ENCODE peak calls at places on chromosomes 11 and 22, in four cellular contexts. F, O, J and N are unnamed samples.

GRCh38 chr11:64225608-64226506 is at the start of the genes NUDT22 and TRPT1:
- DNase-seq in O (peak), F (no peak), J (peak), N (peak)

GRCh38 chr11:22976146-22976545 is 115.9 kb upstream of the CCDC179 start:
- DNase-seq in F (no peak), J (no peak), O (no peak), N (peak)

GRCh38 chr11:43943931-43944751 is 1.7 kb downstream of the C11orf96 start:
- DNase-seq in F (no peak), O (peak), J (no peak), N (peak)

GRCh38 chr11:106413222-106413621 is 335.8 kb downstream of the AASDHPPT start:
- DNase-seq in J (no peak), F (no peak), O (no peak), N (no peak)

GRCh38 chr11:33996498-33997454 is 54.8 kb upstream of the CAPRIN1 start:
- DNase-seq in J (peak), F (peak), O (peak), N (peak)

GRCh38 chr11:104073950-104074349 is 37.5 kb downstream of the DDI1 start:
- DNase-seq in J (no peak), F (peak), O (no peak), N (no peak)

GRCh38 chr11:128522943-128523518 is 64.3 kb downstream of the ETS1 start:
- DNase-seq in F (no peak), J (no peak), O (no peak), N (no peak)

GRCh38 chr11:60349990-60350389 is 22.9 kb downstream of the MS4A6E start:
- DNase-seq in J (no peak), O (no peak), F (no peak), N (no peak)

GRCh38 chr11:66974724-66975402 is at the start of gene C11orf86:
- DNase-seq in O (no peak), J (no peak), F (no peak), N (no peak)

GRCh38 chr11:127789887-127790286 is 789.3 kb upstream of the KIRREL3 start:
- DNase-seq in O (no peak), J (no peak), F (no peak), N (no peak)

GRCh38 chr11:68463714-68464113 is 3.2 kb downstream of the PPP6R3 start:
- DNase-seq in J (no peak), F (no peak), O (peak), N (peak)

GRCh38 chr11:42625757-42626156 is 686.0 kb upstream of the API5 start:
- DNase-seq in F (no peak), J (no peak), O (no peak), N (no peak)

GRCh38 chr22:27212617-27213177 is 555.3 kb downstream of the MIAT start:
- DNase-seq in F (no peak), J (peak), O (no peak), N (peak)

GRCh38 chr22:49310354-49310753 is 517.3 kb downstream of the BRD1 start:
- DNase-seq in F (no peak), O (peak), J (no peak), N (no peak)

GRCh38 chr11:6674856-6675255 is 8.3 kb downstream of the MRPL17 start:
- DNase-seq in O (no peak), J (no peak), F (no peak), N (no peak)

GRCh38 chr11:34570584-34570983 is 50.3 kb upstream of the EHF start:
- DNase-seq in J (no peak), O (no peak), F (no peak), N (no peak)

GRCh38 chr11:75667268-75667830 is 1.5 kb downstream of the MAP6 start:
- DNase-seq in J (no peak), O (no peak), F (no peak), N (peak)

GRCh38 chr11:65423516-65424199 is 1.1 kb downstream of the NEAT1 start:
- DNase-seq in J (no peak), F (no peak), O (peak), N (peak)

GRCh38 chr11:111044751-111045407 is 200.6 kb upstream of the POU2AF2 start:
- DNase-seq in O (no peak), J (no peak), F (no peak), N (no peak)

GRCh38 chr11:126138636-126139540 is 72.6 kb downstream of the RPUSD4 start:
- DNase-seq in F (no peak), J (peak), O (peak), N (no peak)

GRCh38 chr11:15206791-15207190 is 92.1 kb downstream of the INSC start:
- DNase-seq in F (no peak), O (no peak), J (no peak), N (no peak)

GRCh38 chr22:46010177-46010867 is 33.4 kb upstream of the WNT7B start:
- DNase-seq in J (peak), F (no peak), O (peak), N (no peak)

GRCh38 chr22:30606455-30607299 is at the start of gene TCN2:
- DNase-seq in F (no peak), O (peak), J (peak), N (peak)

GRCh38 chr11:10858505-10859360 is 880 bp upstream of the ZBED5 start:
- DNase-seq in J (peak), F (peak), O (peak), N (peak)

GRCh38 chr11:67313125-67313890 is 10.0 kb downstream of the SSH3 start:
- DNase-seq in J (no peak), O (no peak), F (no peak), N (no peak)

GRCh38 chr11:117827521-117828511 is 3.3 kb upstream of the FXYD2 start:
- DNase-seq in F (no peak), J (peak), O (peak), N (no peak)

GRCh38 chr11:64875369-64876225 is 2.8 kb downstream of the EHD1 start:
- DNase-seq in F (no peak), O (peak), J (no peak), N (no peak)

GRCh38 chr11:71199226-71199815 is 53.1 kb downstream of the SHANK2 start:
- DNase-seq in J (no peak), O (peak), F (no peak), N (no peak)

GRCh38 chr11:10456519-10456918 is 1.5 kb downstream of the AMPD3 start:
- DNase-seq in F (no peak), O (peak), J (no peak), N (no peak)

GRCh38 chr22:38304526-38304925 is 12.7 kb downstream of the CSNK1E start:
- DNase-seq in J (no peak), O (no peak), F (no peak), N (no peak)

GRCh38 chr11:103730151-103730940 is 306.1 kb upstream of the DDI1 start:
- DNase-seq in J (no peak), O (no peak), F (no peak), N (no peak)

GRCh38 chr11:75236062-75236461 is 4.5 kb upstream of the TPBGL start:
- DNase-seq in J (no peak), O (no peak), F (no peak), N (no peak)

GRCh38 chr22:33803883-33804282 is 116.4 kb downstream of the LARGE1 start:
- DNase-seq in O (no peak), F (no peak), J (no peak), N (no peak)

GRCh38 chr11:36450391-36450714 is 59.7 kb downstream of the TRAF6 start:
- DNase-seq in F (no peak), O (no peak), J (no peak), N (no peak)
- H3K4me3 ChIP-seq in F (no peak), O (no peak), J (no peak), N (peak)

DNA sequence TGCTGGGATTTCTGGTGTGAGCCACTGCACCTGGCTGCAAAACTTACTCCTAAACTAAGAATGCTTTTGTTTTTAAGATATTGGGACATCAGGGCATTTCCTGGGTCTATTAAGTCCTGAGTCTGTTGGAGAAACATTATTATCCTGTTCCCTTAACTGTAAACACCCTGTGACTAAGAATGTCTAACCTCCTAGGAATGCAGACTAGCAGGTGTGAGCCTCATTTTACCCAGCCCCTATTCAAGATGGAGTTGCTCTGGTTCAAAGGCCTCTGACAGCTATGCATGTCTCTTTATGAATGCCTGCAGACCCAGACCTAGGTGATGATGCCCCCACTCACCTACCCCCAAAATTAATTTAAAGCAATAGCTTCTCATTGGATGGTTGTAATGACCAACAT is 46.2 kb downstream of the DEPDC5 start:
- DNase-seq in F (no peak), J (no peak), O (no peak), N (no peak)
- TF ChIP-seq POLR2A in F (no peak), J (no peak), O (no peak), N (no peak)

GRCh38 chr11:114736806-114737205 is 58.5 kb downstream of the NXPE2 start:
- DNase-seq in J (no peak), F (no peak), O (no peak), N (no peak)

GRCh38 chr11:114738954-114739353 is 60.6 kb downstream of the NXPE2 start:
- DNase-seq in O (no peak), F (no peak), J (no peak), N (peak)
- H3K27ac ChIP-seq in O (no peak), F (no peak), J (no peak), N (no peak)

GRCh38 chr11:61531033-61531432 is 22.5 kb downstream of the LRRC10B start:
- DNase-seq in F (no peak), O (no peak), J (no peak), N (no peak)
- H3K4me3 ChIP-seq in F (no peak), O (no peak), J (no peak), N (no peak)

GRCh38 chr11:119320593-119321524 is 3.9 kb upstream of the MCAM start:
- DNase-seq in O (peak), F (no peak), J (peak), N (peak)
- TF ChIP-seq POLR2A in O (no peak), F (peak), J (peak), N (no peak)

DNA sequence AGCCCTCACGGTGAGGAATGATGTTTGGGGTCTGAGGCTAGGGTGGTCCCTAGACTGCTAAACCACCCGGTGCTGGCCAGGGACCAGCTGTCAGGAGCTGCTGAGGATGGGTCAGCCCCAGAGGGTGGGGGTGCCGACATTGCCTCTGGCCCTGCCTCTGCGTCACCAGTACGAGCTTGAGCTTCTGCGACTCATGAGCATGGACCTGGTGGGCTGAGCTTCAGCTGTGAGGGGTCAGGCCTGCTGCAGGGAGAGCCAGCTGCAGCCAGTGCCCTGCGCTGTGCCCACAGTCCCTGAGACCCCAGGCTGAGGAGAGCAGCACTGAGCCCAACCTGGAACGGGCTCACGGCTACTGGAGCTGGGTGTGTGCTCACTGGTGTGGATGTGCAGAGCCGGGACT is 7.0 kb downstream of the DERL3 start:
- DNase-seq in O (peak), J (no peak), F (no peak), N (no peak)
- H3K27ac ChIP-seq in O (no peak), J (no peak), F (no peak), N (no peak)

DNA sequence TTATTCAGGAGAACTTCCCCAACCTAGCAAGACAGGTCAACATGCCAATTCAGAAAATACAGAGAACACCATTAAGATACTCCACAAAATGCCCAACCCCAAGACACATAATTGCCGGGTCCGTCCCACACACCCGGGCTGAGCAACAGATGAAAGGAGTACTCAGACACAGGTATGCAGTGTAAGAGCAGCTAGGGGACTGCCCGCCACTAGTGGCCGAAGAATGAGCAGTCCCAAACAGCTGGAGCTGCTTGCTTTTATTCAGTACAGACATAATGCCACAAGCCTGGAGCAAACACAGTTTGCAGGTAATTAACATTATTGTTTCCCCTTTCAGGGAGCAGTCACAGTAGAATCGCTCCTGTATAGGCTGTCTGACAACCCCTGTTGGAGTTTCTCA is 364.6 kb downstream of the LUZP2 start:
- DNase-seq in J (no peak), F (no peak), O (no peak), N (no peak)
- H3K4me3 ChIP-seq in J (no peak), F (no peak), O (no peak), N (no peak)

GRCh38 chr11:838441-839279 is 3.7 kb downstream of the POLR2L start:
- DNase-seq in O (no peak), J (no peak), F (no peak), N (no peak)
- TF ChIP-seq POLR2A in O (no peak), J (no peak), F (no peak), N (no peak)

DNA sequence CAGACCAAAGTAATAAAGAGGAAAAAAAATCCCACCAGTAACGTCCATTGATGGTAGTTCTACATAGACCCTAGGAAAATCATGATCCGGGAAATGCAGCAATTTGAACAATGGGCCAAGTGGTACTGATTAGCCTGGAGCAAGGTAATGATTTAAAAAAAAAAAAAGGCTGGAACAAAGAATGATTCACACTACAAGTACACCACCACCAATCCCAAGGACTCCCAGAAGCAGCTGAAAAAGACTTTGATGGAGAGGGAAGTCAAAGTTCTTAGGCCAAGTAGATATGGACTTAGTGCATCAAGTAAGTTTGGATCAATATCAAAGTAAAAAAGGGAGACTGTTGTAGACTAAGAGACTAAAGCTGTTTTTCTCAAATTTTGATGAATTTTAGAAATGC is 11.8 kb downstream of the KCTD14 start:
- DNase-seq in O (no peak), J (no peak), F (no peak), N (no peak)
- H3K27ac ChIP-seq in O (no peak), J (no peak), F (no peak), N (no peak)

DNA sequence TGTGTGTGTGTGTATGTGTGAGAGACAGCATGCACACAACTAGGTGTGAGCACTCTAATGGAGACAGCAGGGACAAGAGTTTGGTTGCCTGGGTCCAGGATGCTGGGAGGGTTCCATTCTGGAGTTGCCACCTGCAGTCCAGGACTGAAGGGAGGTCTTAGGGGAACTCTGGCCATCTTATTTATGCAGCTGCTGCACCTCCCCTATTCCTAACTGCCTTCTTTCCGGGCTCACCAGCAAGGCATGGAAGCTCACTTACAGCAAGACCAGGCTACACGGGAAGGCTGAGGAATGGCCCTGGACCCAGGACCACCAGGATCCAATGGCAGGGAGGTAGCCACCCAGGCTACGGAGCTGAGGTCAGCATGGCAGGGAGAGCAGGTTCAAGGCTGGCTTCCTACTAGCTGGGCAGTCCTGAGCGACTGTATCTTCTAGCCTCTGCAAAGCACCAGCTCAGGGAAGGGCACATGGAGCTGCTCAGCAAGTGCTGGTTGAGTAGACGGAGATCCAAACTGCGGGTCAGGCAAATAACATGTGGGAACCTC is 42.2 kb upstream of the B3GAT1 start:
- DNase-seq in O (no peak), F (no peak), J (no peak), N (no peak)
- H3K4me3 ChIP-seq in O (no peak), F (no peak), J (no peak), N (no peak)